ENCODE peak calls at places on chromosomes 6 and 20, in ten cellular contexts. J is sigmoid colon, G is ovary, F is suprapubic skin, W is transverse colon, U is GM12878, T is A549, M is HepG2, Q is stomach, P is tibial nerve. S is an unnamed sample.

GRCh38 chr6:21384211-21384610 is 209.3 kb upstream of the SOX4 start:
- DNase-seq in T (peak; percentile 26), F (no peak), P (no peak), W (no peak), G (no peak), M (peak; percentile 30), J (no peak), Q (no peak), U (no peak), S (no peak)

GRCh38 chr6:166308769-166309589 is 787 bp upstream of the PRR18 start:
- DNase-seq in F (no peak), T (no peak), Q (peak; percentile 52), U (no peak), G (no peak), W (no peak), J (no peak), P (no peak), M (peak; percentile 36), S (peak; percentile 87)

GRCh38 chr6:91664327-91664959 is 1077.6 kb upstream of the MAP3K7 start:
- DNase-seq in Q (no peak), W (no peak), G (no peak), U (peak; percentile 4), F (no peak), J (no peak), M (peak; percentile 1), T (peak; percentile 1), P (no peak), S (no peak)

GRCh38 chr20:13102237-13102636 is 93.5 kb downstream of the SPTLC3 start:
- DNase-seq in F (no peak), T (no peak), M (no peak), W (no peak), U (no peak), G (no peak), J (no peak), P (no peak), Q (no peak), S (no peak)

GRCh38 chr6:15336905-15337583 is 91.2 kb downstream of the JARID2 start:
- DNase-seq in G (no peak), T (no peak), J (no peak), U (no peak), P (no peak), M (no peak), F (no peak), Q (no peak), W (no peak), S (no peak)

GRCh38 chr6:13574149-13574570 is 241 bp upstream of the SIRT5 start:
- DNase-seq in Q (peak; percentile 93), T (peak; percentile 93), F (peak; percentile 93), M (peak; percentile 96), P (peak; percentile 80), G (peak; percentile 92), U (peak; percentile 82), W (peak; percentile 94), J (peak; percentile 95), S (peak; percentile 96)

GRCh38 chr6:155215906-155216305 is 47.9 kb upstream of the CLDN20 start:
- DNase-seq in T (no peak), M (no peak), W (no peak), J (no peak), Q (no peak), F (no peak), U (no peak), G (no peak), P (no peak), S (no peak)

GRCh38 chr20:46355778-46356177 is 47.5 kb upstream of the CDH22 start:
- DNase-seq in Q (no peak), G (no peak), J (no peak), T (no peak), U (no peak), F (no peak), P (no peak), M (no peak), W (no peak), S (no peak)

GRCh38 chr20:45899041-45899835 is 8.1 kb downstream of the CTSA start:
- DNase-seq in M (no peak), T (no peak), F (no peak), W (no peak), Q (no peak), J (no peak), U (no peak), G (no peak), P (no peak), S (no peak)

GRCh38 chr20:62088258-62089127 is 22.8 kb upstream of the TAF4 start:
- DNase-seq in J (no peak), W (peak; percentile 34), F (no peak), P (no peak), G (no peak), U (no peak), T (peak; percentile 94), Q (no peak), M (peak; percentile 80), S (no peak)

GRCh38 chr6:133889557-133890301 is 816 bp downstream of the TCF21 start:
- DNase-seq in M (no peak), J (no peak), Q (no peak), T (no peak), U (no peak), W (no peak), P (no peak), G (peak; percentile 80), F (no peak), S (no peak)

GRCh38 chr6:3414704-3415453 is 42.0 kb downstream of the SLC22A23 start:
- DNase-seq in Q (no peak), J (peak; percentile 36), T (no peak), M (peak; percentile 80), F (no peak), U (no peak), G (no peak), P (no peak), W (no peak), S (no peak)

DNA sequence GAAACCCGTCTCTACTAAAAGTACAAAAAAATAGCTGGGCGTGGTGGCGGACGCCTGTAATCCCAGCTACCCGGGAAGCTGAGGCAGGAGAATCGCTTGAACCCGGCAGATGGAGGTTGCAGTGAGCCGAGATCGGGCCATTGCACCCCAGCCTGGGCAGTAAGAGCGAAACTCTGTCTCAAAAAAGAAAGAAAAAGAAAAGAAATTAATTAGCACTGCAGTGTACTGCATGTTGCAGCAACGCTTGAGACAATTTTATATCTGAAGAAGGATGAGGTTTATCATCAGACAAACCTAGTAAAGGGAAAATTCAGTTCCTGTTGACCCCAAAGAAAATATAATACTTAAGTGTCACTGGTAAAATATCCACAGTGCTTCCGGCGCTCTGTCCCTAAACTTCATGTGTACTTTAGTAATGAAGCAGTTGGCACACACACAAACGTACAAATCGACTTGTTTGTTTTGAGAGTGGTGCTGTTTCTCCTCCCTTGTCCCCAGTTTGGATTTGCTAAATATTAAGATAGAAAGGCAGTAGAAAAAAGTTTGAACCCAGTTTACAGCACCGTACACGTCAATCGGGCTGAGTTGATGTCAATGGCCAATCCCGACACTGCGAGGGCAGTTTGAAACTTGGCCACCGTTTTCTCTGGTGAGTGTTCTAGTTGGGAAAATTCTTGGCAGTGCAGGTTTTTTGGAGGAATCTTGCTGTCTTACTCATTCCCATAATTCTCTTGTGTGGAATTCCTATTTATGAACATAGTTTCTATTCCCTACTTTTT is 72.7 kb downstream of the OR2B2 start:
- DNase-seq in U (no peak), W (peak; percentile 65), F (no peak), Q (peak; percentile 33), P (no peak), T (peak; percentile 74), M (peak; percentile 59), G (no peak), J (no peak), S (no peak)
- TF ChIP-seq POLR2A in U (no peak), W (no peak), F (no peak), Q (no peak), P (no peak), T (no peak), M (peak; percentile 16), G (no peak), J (no peak), S (no peak)

GRCh38 chr6:10458287-10458686 is 43.4 kb upstream of the TFAP2A start:
- DNase-seq in W (no peak), F (no peak), P (no peak), Q (no peak), M (no peak), G (no peak), J (no peak), U (no peak), T (no peak), S (no peak)
- H3K27ac ChIP-seq in W (no peak overlapping the region), F (no peak overlapping the region), P (no peak overlapping the region), Q (no peak overlapping the region), M (no peak overlapping the region), G (no peak overlapping the region), J (no peak overlapping the region), U (no peak overlapping the region), T (peak overlapping the region; percentile 79), S (no peak overlapping the region)

GRCh38 chr6:107674995-107675738 is 148.9 kb downstream of the SCML4 start:
- DNase-seq in J (peak; percentile 91), Q (peak; percentile 83), T (peak; percentile 79), W (peak; percentile 87), U (peak; percentile 45), F (peak; percentile 87), M (peak; percentile 75), G (peak; percentile 90), P (peak; percentile 44), S (no peak)
- TF ChIP-seq EP300 in J (no peak), Q (no peak), T (no peak), W (no peak), U (no peak), F (no peak), M (no peak), G (no peak), P (no peak), S (no peak)

DNA sequence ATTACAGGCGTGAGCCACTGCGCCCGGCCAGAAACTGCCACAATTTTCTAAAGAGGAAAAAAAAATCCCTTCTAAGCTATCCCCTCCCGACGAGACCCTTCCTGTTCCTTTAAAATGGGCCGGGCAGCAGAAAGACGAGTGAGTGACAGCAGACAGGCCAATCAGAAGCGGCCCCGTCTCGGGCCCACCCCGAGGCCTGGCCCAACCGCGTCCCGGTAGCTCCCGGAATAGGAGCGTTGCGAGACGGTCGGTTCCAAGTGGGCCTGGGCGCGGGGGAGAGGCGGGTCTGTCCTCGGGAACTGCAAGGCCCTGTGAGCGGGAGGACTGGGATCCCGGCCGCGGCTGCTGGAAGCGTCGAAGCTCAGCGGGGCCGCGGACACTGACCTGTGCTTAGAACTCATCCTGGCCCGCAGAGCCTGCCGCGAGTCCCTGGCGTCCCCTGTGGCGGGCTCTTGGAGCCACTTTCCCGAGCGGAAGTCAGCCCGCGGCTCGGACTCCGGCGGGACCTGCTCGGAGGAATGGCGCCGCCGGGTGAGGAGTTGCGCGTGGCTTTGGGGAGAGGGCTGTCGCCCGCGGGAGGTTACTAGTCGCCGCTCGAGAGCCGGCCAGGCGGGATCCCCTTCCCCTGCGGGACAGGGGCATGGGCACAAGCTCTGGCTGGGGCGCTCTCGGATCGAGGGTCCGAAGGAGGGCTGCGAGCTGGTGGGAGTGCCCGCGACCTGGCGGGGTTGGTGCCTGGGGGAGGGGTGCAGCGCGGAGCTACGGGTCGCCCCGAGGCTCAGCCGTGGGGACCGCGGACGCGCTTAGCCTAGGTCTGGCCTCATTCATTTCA is at the start of the genes MROH8 and RPN2:
- DNase-seq in Q (peak; percentile 99), T (peak; percentile 98), M (peak; percentile 98), G (peak; percentile 99), W (peak; percentile 98), F (peak; percentile 99), P (peak; percentile 96), U (peak; percentile 83), J (peak; percentile 99), S (peak; percentile 99)
- TF ChIP-seq POLR2A in Q (peak; percentile 35), T (peak; percentile 56), M (peak; percentile 77), G (peak; percentile 43), W (peak; percentile 60), F (no peak), P (peak; percentile 13), U (peak; percentile 92), J (peak; percentile 46), S (peak; percentile 18)

S was measured in esophagus muscularis mucosa.